ENCODE peak calls at places on chromosomes 11 and 22, in four cellular contexts. V is stimulated activated CD4-positive, alpha-beta T cell treated with anti-CD3 and anti-CD28 coated beads, Interleukin-4, amount 100 ng/mL, for 48 hours; F is IMR-90; L is MV-4-11. W is an unnamed sample.

GRCh38 chr22:37416806-37417205 is 10.5 kb downstream of the ELFN2 start:
- DNase-seq in V (no peak), F (no peak), L (peak), W (no peak)

GRCh38 chr11:105367129-105367528 is 227.6 kb upstream of the CARD18 start:
- DNase-seq in V (no peak), F (no peak), L (no peak), W (no peak)

GRCh38 chr11:288328-289144 is at the start of gene PGGHG:
- DNase-seq in V (no peak), F (no peak), L (peak), W (no peak)

GRCh38 chr11:15901046-15901445 is 455.3 kb downstream of the SOX6 start:
- DNase-seq in V (no peak), F (no peak), L (no peak), W (no peak)

GRCh38 chr11:117934526-117935307 is 5.5 kb upstream of the TMPRSS13 start:
- DNase-seq in V (no peak), F (no peak), L (no peak), W (no peak)

GRCh38 chr11:78220218-78221157 is 31.8 kb downstream of the USP35 start:
- DNase-seq in V (no peak), F (no peak), L (no peak), W (no peak)

GRCh38 chr11:17574141-17574798 is 27.2 kb downstream of the OTOG start:
- DNase-seq in V (no peak), F (no peak), L (no peak), W (no peak)

GRCh38 chr11:122398851-122399250 is 256.7 kb upstream of the UBASH3B start:
- DNase-seq in V (no peak), F (no peak), L (no peak), W (no peak)

GRCh38 chr11:46252373-46252914 is 25.0 kb upstream of the CREB3L1 start:
- DNase-seq in V (no peak), F (no peak), L (peak), W (no peak)

GRCh38 chr11:128116447-128117240 is 470.7 kb downstream of the ETS1 start:
- DNase-seq in V (no peak), F (no peak), L (no peak), W (no peak)

GRCh38 chr11:111513240-111513605 is 1.0 kb upstream of the BTG4 start:
- DNase-seq in V (no peak), F (no peak), L (no peak), W (no peak)

GRCh38 chr11:134261626-134262488 is 8.5 kb downstream of the ACAD8 start:
- DNase-seq in V (no peak), F (no peak), L (peak), W (no peak)

GRCh38 chr11:70476669-70477068 is 78.3 kb downstream of the CTTN start:
- DNase-seq in V (no peak), F (peak), L (no peak), W (no peak)

GRCh38 chr11:69205929-69206612 is 50.3 kb downstream of the SMIM38 start:
- DNase-seq in V (no peak), F (no peak), L (no peak), W (no peak)

GRCh38 chr11:75320643-75321042 is 30.8 kb downstream of the ARRB1 start:
- DNase-seq in V (no peak), F (no peak), L (no peak), W (no peak)

GRCh38 chr11:356610-357009 is 12.7 kb upstream of the B4GALNT4 start:
- DNase-seq in V (no peak), F (no peak), L (no peak), W (no peak)

W was measured in HL-60.